ENCODE peak calls at places on chromosome 12, in ten cellular contexts. B is stimulated activated CD8-positive, alpha-beta memory T cell treated with anti-CD3 and anti-CD28 coated beads, Interleukin-12 subunit alpha, Interleukin-12 subunit beta, amount 100 ng/mL, for 4 hours; C is NCI-H1092; N is progenitor cell of endocrine pancreas; P is Right ventricle myocardium superior; J is activated CD4-positive, alpha-beta T cell treated with anti-CD3 and anti-CD28 coated beads, Interleukin-2, amount 10 ng/mL, durations not matched to agents 7 days and 5 days; D is cardiac muscle cell; L is T-helper 1 cell; S is cerebellar cortex; G is left colon. X is an unnamed sample.

GRCh38 chr12:45349911-45350310 is 134.0 kb downstream of the ANO6 start:
- DNase-seq in L (no peak), C (no peak), D (no peak), N (no peak), B (no peak), J (no peak), G (no peak), P (no peak), S (no peak), X (no peak)

GRCh38 chr12:29616664-29617409 is 119.4 kb upstream of the OVCH1 start:
- DNase-seq in C (no peak), B (no peak), S (no peak), D (peak; percentile 15), N (no peak), L (no peak), P (no peak), J (no peak), G (no peak), X (no peak)

GRCh38 chr12:7113389-7113871 is 4.4 kb upstream of the C1RL start:
- DNase-seq in L (no peak), D (peak; percentile 40), G (no peak), N (no peak), P (no peak), J (peak; percentile 61), C (no peak), S (peak; percentile 58), B (no peak), X (no peak)

GRCh38 chr12:95548539-95549391 is 2.5 kb downstream of the USP44 start:
- DNase-seq in B (peak; percentile 59), L (peak; percentile 37), D (peak; percentile 65), S (peak; percentile 50), N (peak; percentile 63), J (peak; percentile 57), G (peak; percentile 53), P (peak; percentile 70), C (no peak), X (peak; percentile 43)

GRCh38 chr12:59583003-59583712 is 12.7 kb upstream of the SLC16A7 start:
- DNase-seq in B (no peak), D (no peak), S (no peak), L (no peak), N (no peak), J (peak; percentile 9), G (no peak), C (no peak), P (no peak), X (no peak)

GRCh38 chr12:50537538-50537919 is 32.7 kb downstream of the DIP2B start:
- DNase-seq in S (no peak), C (no peak), G (no peak), J (no peak), P (no peak), B (no peak), L (no peak), N (no peak), D (no peak), X (no peak)

GRCh38 chr12:74945771-74946198 is 263.9 kb downstream of the KCNC2 start:
- DNase-seq in B (no peak), S (no peak), G (no peak), L (no peak), N (no peak), J (no peak), P (no peak), C (no peak), D (no peak), X (no peak)

GRCh38 chr12:124233041-124233836 is 61.7 kb upstream of the RFLNA start:
- DNase-seq in B (no peak), L (no peak), N (no peak), S (no peak), P (no peak), J (no peak), D (no peak), C (no peak), G (no peak), X (no peak)

GRCh38 chr12:85834378-85834777 is 1.8 kb downstream of the RASSF9 start:
- DNase-seq in N (no peak), B (no peak), G (no peak), P (no peak), D (no peak), L (no peak), C (no peak), S (no peak), J (no peak), X (no peak)

GRCh38 chr12:111596985-111597730 is 2.0 kb downstream of the ATXN2 start:
- DNase-seq in G (peak; percentile 64), J (peak; percentile 19), S (peak; percentile 79), B (no peak), N (no peak), L (no peak), P (peak; percentile 67), D (peak; percentile 77), C (peak; percentile 1), X (peak; percentile 53)

GRCh38 chr12:93886533-93887511 is 209.6 kb downstream of the CRADD start:
- DNase-seq in D (no peak), J (no peak), B (no peak), C (no peak), S (no peak), G (no peak), N (no peak), P (no peak), L (no peak), X (peak; percentile 23)

GRCh38 chr12:75819512-75819911 is 212.1 kb downstream of the PHLDA1 start:
- DNase-seq in C (no peak), S (no peak), G (no peak), P (no peak), J (no peak), N (no peak), B (no peak), D (no peak), L (no peak), X (no peak)

GRCh38 chr12:93167331-93167730 is 210.4 kb upstream of the NUDT4 start:
- DNase-seq in D (no peak), N (no peak), P (no peak), L (no peak), B (no peak), C (no peak), S (no peak), J (no peak), G (no peak), X (no peak)

GRCh38 chr12:110913119-110914056 is 7.0 kb downstream of the MYL2 start:
- DNase-seq in S (no peak), B (no peak), L (no peak), P (no peak), J (no peak), N (no peak), G (no peak), D (no peak), C (no peak), X (no peak)

GRCh38 chr12:50221228-50222008 is 54.2 kb upstream of the CERS5 start:
- DNase-seq in N (no peak), C (peak; percentile 13), S (peak; percentile 60), G (no peak), D (peak; percentile 67), J (no peak), B (no peak), L (no peak), P (no peak), X (peak; percentile 53)

GRCh38 chr12:54330442-54330841 is 5.5 kb downstream of the COPZ1 start:
- DNase-seq in S (peak; percentile 49), L (no peak), J (no peak), C (no peak), N (no peak), G (no peak), D (no peak), P (no peak), B (no peak), X (no peak)

GRCh38 chr12:88756153-88756552 is 175.9 kb upstream of the KITLG start:
- DNase-seq in L (no peak), N (no peak), P (no peak), J (no peak), S (no peak), D (no peak), C (no peak), B (no peak), G (no peak), X (no peak)

GRCh38 chr12:102811125-102811737 is 105.8 kb downstream of the PAH start:
- DNase-seq in B (no peak), S (peak; percentile 25), G (peak; percentile 5), L (no peak), P (no peak), J (no peak), C (no peak), D (peak; percentile 59), N (peak; percentile 31), X (no peak)

GRCh38 chr12:120213758-120214157 is 12.8 kb upstream of the RPLP0 start:
- DNase-seq in D (no peak), B (no peak), G (no peak), N (no peak), S (no peak), P (peak; percentile 24), C (no peak), L (no peak), J (no peak), X (no peak)

GRCh38 chr12:94942663-94943062 is 60.8 kb downstream of the NDUFA12 start:
- DNase-seq in P (no peak), N (no peak), D (no peak), S (no peak), B (no peak), L (no peak), G (no peak), J (peak; percentile 27), C (no peak), X (no peak)